ENCODE peak calls at places on chromosomes 11 and 22, in nine cellular contexts. E, G, A, X, J, M, W, I and S are unnamed samples.

GRCh38 chr22:38720350-38720749 is 14.6 kb downstream of the GTPBP1 start:
- DNase-seq in E (no peak), G (no peak), A (no peak), X (no peak), J (no peak), M (no peak), W (no peak), I (no peak), S (no peak)

GRCh38 chr11:90344546-90344945 is 121.7 kb upstream of the CHORDC1 start:
- DNase-seq in E (no peak), G (peak; percentile 47), A (no peak), X (no peak), J (no peak), M (no peak), W (no peak), I (no peak), S (no peak)

GRCh38 chr22:22235564-22235963 is 9.0 kb upstream of the VPREB1 start:
- DNase-seq in E (no peak), G (peak; percentile 52), A (no peak), X (peak; percentile 25), J (no peak), M (peak; percentile 70), W (no peak), I (peak; percentile 76), S (no peak)

GRCh38 chr22:27420817-27421361 is 380.7 kb downstream of the MN1 start:
- DNase-seq in E (peak; percentile 67), G (peak; percentile 92), A (peak; percentile 70), X (peak; percentile 52), J (peak; percentile 25), M (no peak), W (peak; percentile 98), I (no peak), S (no peak)

GRCh38 chr11:1003159-1003558 is 33.4 kb downstream of the MUC6 start:
- DNase-seq in E (no peak), G (no peak), A (no peak), X (no peak), J (no peak), M (no peak), W (no peak), I (no peak), S (no peak)

GRCh38 chr11:107545101-107545514 is 20.4 kb downstream of the ALKBH8 start:
- DNase-seq in E (no peak), G (peak; percentile 87), A (no peak), X (no peak), J (peak; percentile 58), M (no peak), W (peak; percentile 89), I (peak; percentile 13), S (no peak)

GRCh38 chr22:19648419-19648929 is 65.8 kb upstream of the SEPTIN5 start:
- DNase-seq in E (no peak), G (no peak), A (no peak), X (no peak), J (no peak), M (no peak), W (peak; percentile 6), I (no peak), S (no peak)

GRCh38 chr11:92269021-92269420 is 44.4 kb downstream of the FAT3 start:
- DNase-seq in E (no peak), G (peak; percentile 46), A (no peak), X (no peak), J (no peak), M (no peak), W (peak; percentile 52), I (no peak), S (no peak)

GRCh38 chr11:117426297-117426685 is 98.6 kb downstream of the CEP164 start:
- DNase-seq in E (no peak), G (peak; percentile 49), A (peak; percentile 83), X (peak; percentile 74), J (no peak), M (peak; percentile 91), W (peak; percentile 37), I (peak; percentile 64), S (peak; percentile 60)
- TF ChIP-seq CTCF in E (peak; percentile 99), G (peak; percentile 98), A (peak; percentile 95), X (peak; percentile 94), J (peak; percentile 99), M (peak; percentile 97), W (peak; percentile 99), I (peak; percentile 99), S (peak; percentile 96)

GRCh38 chr22:49012695-49013094 is 815.0 kb downstream of the BRD1 start:
- DNase-seq in E (no peak), G (no peak), A (no peak), X (no peak), J (no peak), M (no peak), W (no peak), I (no peak), S (no peak)

GRCh38 chr22:49010086-49010863 is 817.4 kb downstream of the BRD1 start:
- DNase-seq in E (no peak), G (no peak), A (peak; percentile 58), X (peak; percentile 6), J (no peak), M (no peak), W (no peak), I (no peak), S (no peak)

GRCh38 chr22:49011379-49011768 is 816.3 kb downstream of the BRD1 start:
- DNase-seq in E (no peak), G (no peak), A (no peak), X (peak; percentile 6), J (no peak), M (no peak), W (no peak), I (no peak), S (no peak)

GRCh38 chr22:49010901-49011300 is 816.8 kb downstream of the BRD1 start:
- DNase-seq in E (no peak), G (no peak), A (peak; percentile 43), X (no peak), J (no peak), M (no peak), W (no peak), I (no peak), S (no peak)

DNA sequence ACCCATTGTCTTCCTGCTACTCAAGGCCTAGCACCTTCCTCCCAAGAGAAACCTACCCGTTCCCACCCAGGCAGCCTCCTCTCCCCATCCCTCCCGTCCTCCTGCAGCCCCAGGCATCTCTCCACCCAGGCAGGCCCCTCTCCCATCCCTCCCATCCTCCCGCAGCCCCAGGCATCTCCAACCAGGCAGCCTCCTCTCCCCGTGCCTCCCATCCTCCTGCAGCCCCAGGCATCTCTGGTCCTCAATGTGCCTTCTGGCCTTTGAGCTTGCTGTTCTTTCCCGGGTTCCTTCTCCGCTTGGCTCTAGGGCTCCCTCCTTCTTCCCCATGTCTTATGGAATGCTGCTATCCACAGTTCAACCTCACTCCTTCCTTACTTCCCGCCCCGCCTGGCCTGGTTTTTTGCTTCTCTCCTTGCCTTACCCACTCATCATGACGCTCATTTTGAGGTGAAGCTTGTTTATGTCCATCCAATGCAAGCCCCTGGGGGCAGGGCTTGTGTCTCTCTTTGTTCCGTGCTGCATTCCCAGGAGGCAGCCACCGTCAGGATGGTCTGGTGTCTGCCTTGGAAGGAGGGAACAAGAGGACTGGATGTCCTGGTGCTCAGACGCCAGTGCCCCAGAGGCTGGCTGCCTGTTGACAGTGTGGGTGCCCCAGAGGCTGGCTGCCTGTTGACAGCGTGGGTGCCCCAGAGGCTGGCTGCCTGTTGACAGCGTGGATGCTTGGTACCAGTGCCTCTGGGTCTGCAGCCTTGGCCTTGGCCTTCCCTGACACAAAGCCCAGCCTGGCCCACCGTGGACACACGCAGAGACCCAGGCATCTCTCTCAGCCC is 815.7 kb downstream of the BRD1 start:
- DNase-seq in E (no peak), G (no peak), A (no peak), X (peak; percentile 11), J (no peak), M (no peak), W (no peak), I (no peak), S (no peak)
- TF ChIP-seq CTCF in E (no peak), G (no peak), A (no peak), X (no peak), J (no peak), M (no peak), W (no peak), I (no peak), S (no peak)

GRCh38 chr22:45008853-45009751 is 703 bp downstream of the PHF21B start:
- DNase-seq in E (no peak), G (peak; percentile 26), A (no peak), X (no peak), J (no peak), M (peak; percentile 66), W (peak; percentile 15), I (no peak), S (no peak)

GRCh38 chr22:45010532-45010900 is 711 bp upstream of the PHF21B start:
- DNase-seq in E (no peak), G (no peak), A (no peak), X (no peak), J (no peak), M (no peak), W (no peak), I (no peak), S (no peak)

GRCh38 chr22:45014658-45015057 is 4.9 kb upstream of the PHF21B start:
- DNase-seq in E (no peak), G (no peak), A (no peak), X (no peak), J (no peak), M (no peak), W (no peak), I (no peak), S (no peak)

GRCh38 chr22:45009881-45010531 is at the start of gene PHF21B:
- DNase-seq in E (no peak), G (peak; percentile 24), A (no peak), X (peak; percentile 20), J (no peak), M (peak; percentile 69), W (peak; percentile 11), I (peak; percentile 40), S (no peak)

GRCh38 chr22:45013138-45013537 is 3.3 kb upstream of the PHF21B start:
- DNase-seq in E (no peak), G (no peak), A (no peak), X (no peak), J (no peak), M (no peak), W (no peak), I (no peak), S (no peak)
- TF ChIP-seq CTCF in E (no peak), G (no peak), A (no peak), X (no peak), J (no peak), M (no peak), W (no peak), I (no peak), S (no peak)

GRCh38 chr11:2199466-2200341 is 28.1 kb upstream of the TH start:
- DNase-seq in E (no peak), G (no peak), A (no peak), X (no peak), J (no peak), M (no peak), W (no peak), I (no peak), S (no peak)

GRCh38 chr11:2200536-2200935 is 28.9 kb upstream of the TH start:
- DNase-seq in E (no peak), G (no peak), A (no peak), X (no peak), J (no peak), M (no peak), W (no peak), I (no peak), S (no peak)

GRCh38 chr11:2202071-2202899 is 30.7 kb upstream of the TH start:
- DNase-seq in E (no peak), G (peak; percentile 92), A (peak; percentile 84), X (peak; percentile 85), J (peak; percentile 83), M (no peak), W (no peak), I (no peak), S (peak; percentile 32)

GRCh38 chr11:2201542-2201941 is 29.9 kb upstream of the TH start:
- DNase-seq in E (no peak), G (no peak), A (no peak), X (no peak), J (no peak), M (no peak), W (no peak), I (no peak), S (no peak)

GRCh38 chr11:2200957-2201519 is 29.4 kb upstream of the TH start:
- DNase-seq in E (no peak), G (no peak), A (no peak), X (no peak), J (no peak), M (no peak), W (no peak), I (no peak), S (no peak)
- TF ChIP-seq CTCF in E (no peak), G (no peak), A (no peak), X (no peak), J (no peak), M (no peak), W (no peak), I (no peak), S (no peak)